ENCODE peak calls at places on chromosomes 12 and 14, in four cellular contexts. D, G, C and B are unnamed samples.

GRCh38 chr12:18323159-18323558 is 61.8 kb downstream of the PIK3C2G start:
- DNase-seq in C (no peak), G (no peak), D (no peak), B (no peak)

GRCh38 chr14:37610945-37611523 is 15.6 kb downstream of the TTC6 start:
- DNase-seq in G (no peak), D (no peak), C (no peak), B (no peak)

GRCh38 chr14:101118746-101119610 is 215.5 kb upstream of the RTL1 start:
- DNase-seq in D (no peak), C (peak), G (no peak), B (no peak)

GRCh38 chr14:36665887-36666415 is 4.3 kb downstream of the PAX9 start:
- DNase-seq in G (no peak), C (no peak), D (no peak), B (no peak)

GRCh38 chr12:12927211-12928079 is 24.5 kb downstream of the GPRC5D start:
- DNase-seq in G (no peak), D (peak), C (peak), B (no peak)

GRCh38 chr12:70553391-70553859 is 83.8 kb downstream of the PTPRB start:
- DNase-seq in D (no peak), G (no peak), C (no peak), B (peak)

GRCh38 chr12:70733385-70733784 is 96.2 kb upstream of the PTPRB start:
- DNase-seq in G (no peak), D (peak), C (no peak), B (peak)

GRCh38 chr14:89165189-89165809 is 251.7 kb downstream of the FOXN3 start:
- DNase-seq in D (no peak), C (no peak), G (no peak), B (no peak)

GRCh38 chr14:74616507-74616906 is 4.5 kb upstream of the LTBP2 start:
- DNase-seq in G (no peak), D (no peak), C (no peak), B (no peak)

GRCh38 chr12:69014047-69014446 is 81.1 kb upstream of the CPM start:
- DNase-seq in C (no peak), D (no peak), G (no peak), B (no peak)

GRCh38 chr14:104441275-104442106 is 138.1 kb upstream of the C14orf180 start:
- DNase-seq in D (no peak), C (no peak), G (no peak), B (no peak)

GRCh38 chr12:95182868-95183415 is 34.3 kb downstream of the FGD6 start:
- DNase-seq in G (no peak), D (no peak), C (no peak), B (no peak)

GRCh38 chr12:106288134-106288509 is 14.4 kb upstream of the TCP11L2 start:
- DNase-seq in G (no peak), C (no peak), D (no peak), B (no peak)

GRCh38 chr12:93946542-93947150 is 201.7 kb upstream of the PLXNC1 start:
- DNase-seq in D (no peak), C (no peak), G (no peak), B (no peak)

GRCh38 chr12:120231316-120232011 is 30.6 kb upstream of the RPLP0 start:
- DNase-seq in G (peak), C (peak), D (peak), B (peak)

GRCh38 chr12:62711626-62712305 is 223.2 kb downstream of the PPM1H start:
- DNase-seq in D (no peak), C (no peak), G (no peak), B (no peak)

GRCh38 chr12:52559979-52560378 is 7.0 kb upstream of the KRT71 start:
- DNase-seq in C (no peak), G (no peak), D (no peak), B (no peak)

GRCh38 chr14:101109347-101109638 is 205.8 kb upstream of the RTL1 start:
- DNase-seq in G (no peak), C (peak), D (no peak), B (no peak)

GRCh38 chr14:62420853-62421252 is 624.4 kb downstream of the KCNH5 start:
- DNase-seq in C (no peak), G (no peak), D (peak), B (no peak)

GRCh38 chr14:72643317-72643801 is 250.5 kb downstream of the DPF3 start:
- DNase-seq in C (no peak), D (no peak), G (no peak), B (no peak)

GRCh38 chr12:32455607-32456063 is 56.3 kb downstream of the FGD4 start:
- DNase-seq in D (peak), G (no peak), C (no peak), B (peak)

GRCh38 chr12:104281636-104282035 is 21.9 kb upstream of the EID3 start:
- DNase-seq in C (no peak), D (no peak), G (no peak), B (no peak)

GRCh38 chr12:61282790-61283575 is 977.2 kb upstream of the USP15 start:
- DNase-seq in D (no peak), G (no peak), C (no peak), B (no peak)

GRCh38 chr12:321606-322326 is 59.1 kb upstream of the SLC6A13 start:
- DNase-seq in G (no peak), C (no peak), D (peak), B (no peak)

GRCh38 chr14:101972126-101972785 is 7.9 kb downstream of the DYNC1H1 start:
- DNase-seq in G (no peak), D (peak), C (peak), B (peak)

GRCh38 chr12:121814429-121815119 is 10.8 kb downstream of the SETD1B start:
- DNase-seq in C (no peak), D (no peak), G (no peak), B (no peak)

GRCh38 chr14:24307575-24308341 is at the start of gene CIDEB:
- DNase-seq in D (peak), C (peak), G (peak), B (no peak)

GRCh38 chr14:24307156-24307574 is 612 bp downstream of the CIDEB start:
- DNase-seq in C (no peak), D (no peak), G (no peak), B (no peak)

GRCh38 chr14:24309538-24310386 is at the start of gene LTB4R2:
- DNase-seq in G (no peak), D (no peak), C (no peak), B (no peak)

GRCh38 chr14:24310387-24310665 is 386 bp downstream of the LTB4R2 start:
- DNase-seq in G (no peak), C (no peak), D (no peak), B (no peak)

GRCh38 chr14:24308342-24309124 is 756 bp upstream of the CIDEB start:
- DNase-seq in G (no peak), D (no peak), C (no peak), B (no peak)
- TF ChIP-seq CTCF in G (peak), D (no peak), C (no peak), B (no peak)

GRCh38 chr12:72297666-72298065 is 25.5 kb downstream of the TRHDE start:
- DNase-seq in G (no peak), C (no peak), D (no peak), B (no peak)

GRCh38 chr12:72295101-72295500 is 22.9 kb downstream of the TRHDE start:
- DNase-seq in G (no peak), D (no peak), C (no peak), B (no peak)

GRCh38 chr12:72296389-72296788 is 24.2 kb downstream of the TRHDE start:
- DNase-seq in C (no peak), D (no peak), G (no peak), B (no peak)

GRCh38 chr12:72293701-72294100 is 21.5 kb downstream of the TRHDE start:
- DNase-seq in G (no peak), D (no peak), C (no peak), B (no peak)

DNA sequence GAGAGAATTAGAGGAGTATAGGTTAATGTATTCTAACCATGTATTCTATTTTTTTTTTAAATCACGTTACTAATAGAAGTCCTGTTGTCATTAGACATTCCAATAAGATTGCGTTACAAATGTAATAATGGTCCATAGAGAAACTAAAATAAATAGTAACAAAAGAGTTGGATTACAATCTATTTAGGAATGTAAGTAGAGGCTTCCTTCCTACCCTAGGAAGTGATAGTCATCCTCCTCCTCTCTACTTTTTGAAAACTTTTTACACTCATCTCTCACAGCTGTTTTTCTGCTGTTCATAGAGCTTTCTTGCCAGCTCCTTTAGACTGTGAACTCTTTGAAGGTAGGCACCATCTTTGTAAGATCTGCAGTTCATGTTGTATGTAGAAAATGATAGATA is 23.6 kb downstream of the TRHDE start:
- DNase-seq in D (no peak), C (no peak), G (no peak), B (no peak)
- H3K4me3 ChIP-seq in D (no peak), C (no peak), G (no peak), B (no peak)

GRCh38 chr12:66120477-66120876 is 10.1 kb downstream of the LLPH start:
- DNase-seq in C (no peak), G (no peak), D (no peak), B (no peak)
- TF ChIP-seq CTCF in C (no peak), G (no peak), D (no peak), B (no peak)

GRCh38 chr12:45989277-45989856 is 1.0 kb downstream of the SCAF11 start:
- DNase-seq in C (peak), D (peak), G (no peak), B (peak)

GRCh38 chr12:45986646-45987338 is 3.6 kb downstream of the SCAF11 start:
- DNase-seq in D (no peak), G (no peak), C (no peak), B (no peak)

GRCh38 chr12:45989857-45990467 is 412 bp downstream of the SCAF11 start:
- DNase-seq in C (peak), G (peak), D (no peak), B (no peak)

GRCh38 chr12:45987339-45987726 is 3.0 kb downstream of the SCAF11 start:
- DNase-seq in C (no peak), D (no peak), G (no peak), B (no peak)

DNA sequence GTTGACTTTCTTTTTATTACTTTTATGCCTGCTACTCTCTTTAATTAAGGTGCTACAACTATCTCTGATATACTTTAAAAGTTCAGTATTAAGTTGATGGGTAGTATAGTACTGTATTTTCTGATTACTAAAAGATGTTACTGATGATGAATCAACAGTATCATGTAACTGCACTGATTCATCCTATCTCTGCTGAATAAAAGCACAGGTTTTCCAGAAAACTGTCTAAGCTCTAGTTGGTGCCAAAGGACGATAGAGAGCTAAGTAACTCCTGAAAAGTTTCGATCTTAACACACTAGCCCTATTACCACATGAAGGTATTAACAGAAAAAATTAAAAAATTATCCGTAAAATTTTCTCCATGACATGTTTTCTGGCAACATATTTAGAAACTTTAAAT is 2.1 kb downstream of the SCAF11 start:
- DNase-seq in G (no peak), C (no peak), D (no peak), B (no peak)
- H3K4me3 ChIP-seq in G (no peak), C (no peak), D (peak), B (peak)

GRCh38 chr12:80189241-80189640 is 89.9 kb downstream of the OTOGL start:
- DNase-seq in G (no peak), C (no peak), D (no peak), B (no peak)
- TF ChIP-seq CTCF in G (no peak), C (no peak), D (no peak), B (no peak)

DNA sequence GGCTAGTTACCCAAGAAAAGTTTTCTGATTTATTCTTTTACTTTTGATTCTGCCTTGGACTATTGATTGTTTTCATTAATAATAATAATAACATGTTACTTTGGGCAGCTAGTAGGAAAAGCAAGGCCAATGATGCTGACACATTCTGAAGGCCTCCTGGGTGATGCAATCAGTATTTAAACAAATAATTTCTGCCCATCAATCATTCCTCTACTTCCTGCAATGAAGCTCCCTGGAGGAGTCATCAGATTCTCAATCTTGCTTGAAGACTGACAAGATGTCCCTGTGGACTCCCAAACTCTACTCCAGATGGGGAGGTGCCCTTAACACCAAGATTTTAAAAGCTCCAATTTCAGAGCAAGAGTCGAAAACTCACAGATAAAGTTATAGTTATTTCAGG is at the start of gene SPX:
- DNase-seq in D (peak), G (no peak), C (no peak), B (peak)
- H3K4me3 ChIP-seq in D (peak), G (peak), C (peak), B (peak)

DNA sequence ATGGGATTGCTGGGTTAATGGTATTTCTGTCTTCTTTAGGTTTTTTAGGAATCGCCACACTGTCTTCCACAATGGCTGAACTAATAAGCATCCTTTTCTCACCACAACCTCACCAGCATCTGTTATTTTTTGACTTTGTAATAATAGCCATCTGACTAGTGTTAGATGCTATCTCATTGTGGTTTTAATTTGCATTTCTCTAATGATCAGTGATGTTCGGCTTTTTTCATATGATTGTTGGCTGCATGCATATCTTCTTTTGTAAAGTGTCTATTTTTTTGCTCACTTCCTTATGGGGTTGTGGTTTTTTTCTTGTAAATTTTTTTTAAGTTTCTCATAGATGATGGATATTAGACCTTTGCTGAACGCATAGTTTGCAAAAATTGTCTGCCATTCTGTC is 377.9 kb downstream of the GALC start:
- DNase-seq in C (no peak), D (no peak), G (no peak), B (no peak)
- TF ChIP-seq CTCF in C (no peak), D (no peak), G (no peak), B (no peak)

DNA sequence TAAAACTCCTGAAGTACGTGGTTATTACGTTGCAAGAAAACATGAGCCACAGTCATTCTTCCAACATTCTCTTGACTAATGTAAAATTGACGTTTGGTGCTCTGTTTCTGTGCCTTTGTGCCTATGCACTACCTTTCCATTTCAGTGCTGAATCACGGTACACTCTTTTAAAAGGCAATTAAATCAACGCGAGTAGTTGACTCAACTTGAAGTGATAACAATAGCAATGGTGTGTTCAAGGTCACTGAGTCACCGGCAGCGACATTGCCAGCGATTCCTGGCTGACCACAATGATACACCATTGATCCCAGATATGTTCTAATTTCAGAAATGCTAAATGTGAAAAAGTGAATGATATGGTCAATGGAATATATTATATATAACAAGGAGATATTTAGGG is 17.8 kb downstream of the AK7 start:
- DNase-seq in C (peak), D (no peak), G (no peak), B (no peak)
- H3K4me3 ChIP-seq in C (no peak), D (no peak), G (no peak), B (no peak)

GRCh38 chr12:92505373-92506340 is 197.1 kb upstream of the PLEKHG7 start:
- DNase-seq in C (peak), D (no peak), G (peak), B (no peak)

GRCh38 chr12:92506460-92506859 is 196.3 kb upstream of the PLEKHG7 start:
- DNase-seq in C (no peak), G (no peak), D (no peak), B (no peak)

GRCh38 chr12:92503977-92504966 is 198.5 kb upstream of the PLEKHG7 start:
- DNase-seq in G (no peak), C (peak), D (no peak), B (no peak)

GRCh38 chr12:92503029-92503931 is 199.5 kb upstream of the PLEKHG7 start:
- DNase-seq in D (no peak), G (no peak), C (no peak), B (no peak)

GRCh38 chr12:92502417-92503028 is 200.3 kb upstream of the PLEKHG7 start:
- DNase-seq in G (no peak), D (no peak), C (no peak), B (no peak)
- TF ChIP-seq CTCF in G (no peak), D (no peak), C (peak), B (no peak)

DNA sequence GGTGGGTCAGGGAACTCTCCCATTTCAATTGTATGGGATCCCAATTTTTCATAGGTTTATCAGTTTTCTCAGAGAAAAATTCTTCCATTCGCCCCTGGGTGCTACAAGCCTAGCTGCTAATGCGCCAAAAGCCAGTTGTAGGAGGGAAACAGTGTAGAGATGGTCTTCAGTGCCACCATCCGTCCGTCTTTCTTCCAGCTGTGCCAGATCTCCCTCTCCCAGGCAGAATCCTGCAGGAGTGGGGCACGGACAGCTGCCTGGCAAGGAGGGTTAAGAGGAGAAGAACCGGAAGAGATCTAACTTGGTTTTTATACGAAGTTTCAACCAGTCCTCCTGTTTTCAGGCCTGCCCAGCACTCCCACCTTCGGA is 38.9 kb upstream of the FUT8 start:
- DNase-seq in C (peak), G (no peak), D (no peak), B (no peak)
- H3K4me3 ChIP-seq in C (no peak), G (no peak), D (no peak), B (no peak)